ENCODE peak calls at places on chromosomes 13 and 19, in six cellular contexts. S is gastrocnemius medialis, D is Daoy, B is HCT116, H is caudate nucleus, Q is naive B cell. C is an unnamed sample.

GRCh38 chr13:95716231-95716630 is 39.3 kb downstream of the DNAJC3 start:
- DNase-seq in S (no peak), D (no peak), B (no peak), H (no peak), Q (no peak), C (no peak)

GRCh38 chr13:97226788-97227627 is 4.9 kb downstream of the MBNL2 start:
- DNase-seq in S (no peak), D (peak; percentile 17), B (no peak), H (no peak), Q (no peak), C (peak; percentile 34)

GRCh38 chr19:10339380-10339960 is at the start of gene ICAM3:
- DNase-seq in S (no peak), D (no peak), B (no peak), H (no peak), Q (peak; percentile 71), C (no peak)

GRCh38 chr19:17902701-17903100 is 30.1 kb upstream of the CCDC124 start:
- DNase-seq in S (no peak), D (peak; percentile 24), B (no peak), H (no peak), Q (no peak), C (peak; percentile 19)

GRCh38 chr13:79995334-79995733 is 345.6 kb downstream of the SPRY2 start:
- DNase-seq in S (no peak), D (peak; percentile 78), B (no peak), H (no peak), Q (no peak), C (peak; percentile 89)

GRCh38 chr19:17739121-17739875 is 12.0 kb upstream of the FCHO1 start:
- DNase-seq in S (no peak), D (no peak), B (no peak), H (no peak), Q (peak; percentile 65), C (peak; percentile 79)

GRCh38 chr13:41224113-41225110 is 30.0 kb upstream of the KBTBD7 start:
- DNase-seq in S (no peak), D (peak; percentile 5), B (no peak), H (no peak), Q (no peak), C (no peak)

GRCh38 chr19:16041571-16042386 is 34.5 kb upstream of the TPM4 start:
- DNase-seq in S (peak; percentile 33), D (peak; percentile 81), B (peak; percentile 49), H (peak; percentile 70), Q (peak; percentile 62), C (peak; percentile 83)

GRCh38 chr13:73059460-73060250 is 850 bp downstream of the KLF5 start:
- DNase-seq in S (peak; percentile 72), D (peak; percentile 50), B (no peak), H (peak; percentile 15), Q (peak; percentile 33), C (peak; percentile 71)

GRCh38 chr19:6564393-6564792 is 26.6 kb downstream of the CD70 start:
- DNase-seq in S (no peak), D (peak; percentile 32), B (no peak), H (no peak), Q (peak; percentile 7), C (peak; percentile 54)

GRCh38 chr19:7371001-7371400 is 22.3 kb downstream of the ARHGEF18 start:
- DNase-seq in S (no peak), D (no peak), B (no peak), H (no peak), Q (no peak), C (no peak)

GRCh38 chr19:525857-526419 is 5.6 kb upstream of the CDC34 start:
- DNase-seq in S (no peak), D (no peak), B (no peak), H (no peak), Q (no peak), C (no peak)

GRCh38 chr19:44512326-44513298 is 12.3 kb upstream of the ZNF180 start:
- DNase-seq in S (no peak), D (peak; percentile 27), B (peak; percentile 24), H (no peak), Q (no peak), C (peak; percentile 55)

GRCh38 chr13:44573790-44574465 is 2.2 kb downstream of the TSC22D1 start:
- DNase-seq in S (peak; percentile 81), D (peak; percentile 51), B (no peak), H (no peak), Q (no peak), C (peak; percentile 34)

GRCh38 chr19:45782820-45783785 is 813 bp upstream of the DMPK start:
- DNase-seq in S (peak; percentile 94), D (peak; percentile 49), B (no peak), H (no peak), Q (no peak), C (no peak)

GRCh38 chr13:111474136-111475002 is 153.9 kb downstream of the TEX29 start:
- DNase-seq in S (no peak), D (peak; percentile 19), B (peak; percentile 21), H (no peak), Q (no peak), C (peak; percentile 70)

C was measured in A673.